ENCODE peak calls at places on chromosomes 13 and 19, in five cellular contexts. One of them, this sample, is unnamed.

GRCh38 chr13:46575321-46575721 is 22.4 kb downstream of the LRCH1 start:
- DNase-seq in body of pancreas: no peak
- DNase-seq in tibial nerve: no peak
- DNase-seq in ovary: no peak
- DNase-seq in heart left ventricle: no peak
- DNase-seq in this sample: no peak

GRCh38 chr13:99993660-99994455 is 12.3 kb downstream of the ZIC2 start:
- DNase-seq in body of pancreas: no peak
- DNase-seq in tibial nerve: no peak
- DNase-seq in heart left ventricle: no peak
- DNase-seq in ovary: no peak
- DNase-seq in this sample: no peak

GRCh38 chr19:30362156-30362754 is 9.9 kb upstream of the ZNF536 start:
- DNase-seq in body of pancreas: no peak
- DNase-seq in heart left ventricle: no peak
- DNase-seq in ovary: no peak
- DNase-seq in tibial nerve: no peak
- DNase-seq in this sample: no peak

GRCh38 chr13:39567569-39567968 is 35.4 kb downstream of the LHFPL6 start:
- DNase-seq in ovary: no peak
- DNase-seq in tibial nerve: no peak
- DNase-seq in heart left ventricle: no peak
- DNase-seq in body of pancreas: no peak
- DNase-seq in this sample: no peak

GRCh38 chr19:10069046-10069445 is 17.1 kb upstream of the SHFL start:
- DNase-seq in body of pancreas: no peak
- DNase-seq in ovary: no peak
- DNase-seq in tibial nerve: no peak
- DNase-seq in heart left ventricle: no peak
- DNase-seq in this sample: peak; percentile 73

GRCh38 chr19:47247308-47247990 is 8.9 kb upstream of the CCDC9 start:
- DNase-seq in body of pancreas: peak; percentile 87
- DNase-seq in ovary: peak; percentile 82
- DNase-seq in heart left ventricle: peak; percentile 73
- DNase-seq in tibial nerve: peak; percentile 79
- DNase-seq in this sample: peak; percentile 79

GRCh38 chr19:21617740-21618339 is 112.4 kb downstream of the ZNF429 start:
- DNase-seq in body of pancreas: no peak
- DNase-seq in ovary: no peak
- DNase-seq in tibial nerve: no peak
- DNase-seq in heart left ventricle: no peak
- DNase-seq in this sample: no peak

GRCh38 chr19:24048261-24048660 is 38.7 kb upstream of the ZNF254 start:
- DNase-seq in tibial nerve: no peak
- DNase-seq in ovary: no peak
- DNase-seq in body of pancreas: no peak
- DNase-seq in heart left ventricle: no peak
- DNase-seq in this sample: no peak

GRCh38 chr19:56114711-56115110 is 6.4 kb downstream of the ZNF787 start:
- DNase-seq in body of pancreas: no peak
- DNase-seq in tibial nerve: no peak
- DNase-seq in ovary: no peak
- DNase-seq in heart left ventricle: no peak
- DNase-seq in this sample: no peak

GRCh38 chr19:16223746-16224145 is 26.0 kb downstream of the AP1M1 start:
- DNase-seq in heart left ventricle: no peak
- DNase-seq in ovary: no peak
- DNase-seq in body of pancreas: no peak
- DNase-seq in tibial nerve: no peak
- DNase-seq in this sample: no peak

GRCh38 chr13:23985846-23986245 is 88.5 kb upstream of the C1QTNF9B start:
- DNase-seq in ovary: no peak
- DNase-seq in tibial nerve: no peak
- DNase-seq in body of pancreas: no peak
- DNase-seq in heart left ventricle: no peak
- DNase-seq in this sample: no peak

GRCh38 chr19:14559916-14560775 is 11.7 kb downstream of the NDUFB7 start:
- DNase-seq in heart left ventricle: peak; percentile 78
- DNase-seq in ovary: no peak
- DNase-seq in tibial nerve: no peak
- DNase-seq in body of pancreas: no peak
- DNase-seq in this sample: no peak
- TF ChIP-seq POLR2A in heart left ventricle: no peak
- TF ChIP-seq POLR2A in ovary: no peak
- TF ChIP-seq POLR2A in tibial nerve: no peak
- TF ChIP-seq POLR2A in body of pancreas: no peak
- TF ChIP-seq POLR2A in this sample: no peak

GRCh38 chr19:49662011-49662410 is 3.6 kb downstream of the IRF3 start:
- DNase-seq in ovary: no peak
- DNase-seq in heart left ventricle: no peak
- DNase-seq in body of pancreas: no peak
- DNase-seq in tibial nerve: no peak
- DNase-seq in this sample: no peak

GRCh38 chr19:49663224-49663623 is 2.4 kb downstream of the IRF3 start:
- DNase-seq in ovary: no peak
- DNase-seq in body of pancreas: no peak
- DNase-seq in tibial nerve: no peak
- DNase-seq in heart left ventricle: peak; percentile 24
- DNase-seq in this sample: no peak

GRCh38 chr19:49666120-49666444 is 349 bp downstream of the BCL2L12 start:
- DNase-seq in ovary: no peak
- DNase-seq in tibial nerve: no peak
- DNase-seq in heart left ventricle: no peak
- DNase-seq in body of pancreas: no peak
- DNase-seq in this sample: no peak

GRCh38 chr19:49665301-49666119 is at the start of the genes BCL2L12 and IRF3:
- DNase-seq in tibial nerve: peak; percentile 98
- DNase-seq in ovary: peak; percentile 99
- DNase-seq in body of pancreas: peak; percentile 99
- DNase-seq in heart left ventricle: peak; percentile 98
- DNase-seq in this sample: peak; percentile 98

GRCh38 chr19:49664171-49665070 is 1.2 kb downstream of the IRF3 start:
- DNase-seq in heart left ventricle: peak; percentile 87
- DNase-seq in tibial nerve: peak; percentile 93
- DNase-seq in body of pancreas: peak; percentile 90
- DNase-seq in ovary: peak; percentile 91
- DNase-seq in this sample: peak; percentile 95
- TF ChIP-seq POLR2A in heart left ventricle: peak; percentile 57
- TF ChIP-seq POLR2A in tibial nerve: peak; percentile 61
- TF ChIP-seq POLR2A in body of pancreas: peak; percentile 75
- TF ChIP-seq POLR2A in ovary: peak; percentile 46
- TF ChIP-seq POLR2A in this sample: peak; percentile 61

GRCh38 chr19:36417752-36418286 is 625 bp downstream of the ZFP82 start:
- DNase-seq in ovary: no peak
- DNase-seq in body of pancreas: no peak
- DNase-seq in tibial nerve: no peak
- DNase-seq in heart left ventricle: no peak
- DNase-seq in this sample: no peak

GRCh38 chr19:36421749-36422481 is 3.5 kb upstream of the ZFP82 start:
- DNase-seq in heart left ventricle: no peak
- DNase-seq in body of pancreas: no peak
- DNase-seq in ovary: no peak
- DNase-seq in tibial nerve: no peak
- DNase-seq in this sample: no peak

GRCh38 chr19:36423925-36424324 is 5.5 kb upstream of the ZFP82 start:
- DNase-seq in ovary: no peak
- DNase-seq in tibial nerve: no peak
- DNase-seq in body of pancreas: no peak
- DNase-seq in heart left ventricle: no peak
- DNase-seq in this sample: no peak

GRCh38 chr19:36420961-36421748 is 2.7 kb upstream of the ZFP82 start:
- DNase-seq in tibial nerve: no peak
- DNase-seq in body of pancreas: no peak
- DNase-seq in heart left ventricle: peak; percentile 35
- DNase-seq in ovary: no peak
- DNase-seq in this sample: no peak

GRCh38 chr19:36418287-36419001 is at the start of gene ZFP82:
- DNase-seq in ovary: peak; percentile 72
- DNase-seq in body of pancreas: peak; percentile 61
- DNase-seq in heart left ventricle: peak; percentile 87
- DNase-seq in tibial nerve: peak; percentile 50
- DNase-seq in this sample: peak; percentile 66
- TF ChIP-seq POLR2A in ovary: no peak
- TF ChIP-seq POLR2A in body of pancreas: peak; percentile 58
- TF ChIP-seq POLR2A in heart left ventricle: peak; percentile 82
- TF ChIP-seq POLR2A in tibial nerve: peak; percentile 20
- TF ChIP-seq POLR2A in this sample: peak; percentile 26

GRCh38 chr19:14138576-14139265 is 2.3 kb upstream of the ASF1B start:
- DNase-seq in heart left ventricle: peak; percentile 67
- DNase-seq in body of pancreas: no peak
- DNase-seq in tibial nerve: no peak
- DNase-seq in ovary: no peak
- DNase-seq in this sample: no peak

GRCh38 chr19:14135355-14135754 is 1.0 kb downstream of the ASF1B start:
- DNase-seq in ovary: no peak
- DNase-seq in heart left ventricle: no peak
- DNase-seq in body of pancreas: no peak
- DNase-seq in tibial nerve: no peak
- DNase-seq in this sample: no peak

GRCh38 chr19:14139944-14140343 is 3.6 kb upstream of the ASF1B start:
- DNase-seq in tibial nerve: no peak
- DNase-seq in body of pancreas: no peak
- DNase-seq in heart left ventricle: peak; percentile 48
- DNase-seq in ovary: no peak
- DNase-seq in this sample: no peak

GRCh38 chr19:14136509-14137281 is at the start of gene ASF1B:
- DNase-seq in tibial nerve: peak; percentile 95
- DNase-seq in body of pancreas: peak; percentile 99
- DNase-seq in ovary: peak; percentile 99
- DNase-seq in heart left ventricle: peak; percentile 100
- DNase-seq in this sample: peak; percentile 99

GRCh38 chr19:14135985-14136508 is 342 bp downstream of the ASF1B start:
- DNase-seq in body of pancreas: no peak
- DNase-seq in tibial nerve: no peak
- DNase-seq in ovary: peak; percentile 39
- DNase-seq in heart left ventricle: no peak
- DNase-seq in this sample: no peak
- TF ChIP-seq POLR2A in body of pancreas: no peak
- TF ChIP-seq POLR2A in tibial nerve: no peak
- TF ChIP-seq POLR2A in ovary: no peak
- TF ChIP-seq POLR2A in heart left ventricle: no peak
- TF ChIP-seq POLR2A in this sample: peak; percentile 38

GRCh38 chr19:18929311-18929710 is 9.8 kb downstream of the DDX49 start:
- DNase-seq in heart left ventricle: no peak
- DNase-seq in body of pancreas: no peak
- DNase-seq in ovary: no peak
- DNase-seq in tibial nerve: no peak
- DNase-seq in this sample: no peak
- TF ChIP-seq POLR2A in heart left ventricle: no peak
- TF ChIP-seq POLR2A in body of pancreas: no peak
- TF ChIP-seq POLR2A in ovary: no peak
- TF ChIP-seq POLR2A in tibial nerve: no peak
- TF ChIP-seq POLR2A in this sample: no peak

GRCh38 chr19:1472227-1473055 is 6.6 kb downstream of the C19orf25 start:
- DNase-seq in ovary: no peak
- DNase-seq in body of pancreas: no peak
- DNase-seq in tibial nerve: no peak
- DNase-seq in heart left ventricle: no peak
- DNase-seq in this sample: peak; percentile 24
- TF ChIP-seq POLR2A in ovary: no peak
- TF ChIP-seq POLR2A in body of pancreas: no peak
- TF ChIP-seq POLR2A in tibial nerve: no peak
- TF ChIP-seq POLR2A in heart left ventricle: no peak
- TF ChIP-seq POLR2A in this sample: no peak

GRCh38 chr19:40797963-40798222 is 1.1 kb upstream of the EGLN2 start:
- DNase-seq in heart left ventricle: no peak
- DNase-seq in ovary: no peak
- DNase-seq in body of pancreas: no peak
- DNase-seq in tibial nerve: no peak
- DNase-seq in this sample: no peak

GRCh38 chr19:40798997-40799557 is at the start of gene EGLN2:
- DNase-seq in heart left ventricle: no peak
- DNase-seq in tibial nerve: no peak
- DNase-seq in ovary: no peak
- DNase-seq in body of pancreas: no peak
- DNase-seq in this sample: no peak

GRCh38 chr19:40799558-40800338 is 757 bp downstream of the EGLN2 start:
- DNase-seq in body of pancreas: no peak
- DNase-seq in tibial nerve: no peak
- DNase-seq in ovary: peak; percentile 72
- DNase-seq in heart left ventricle: peak; percentile 83
- DNase-seq in this sample: peak; percentile 75

GRCh38 chr19:40797166-40797962 is 1.6 kb upstream of the EGLN2 start:
- DNase-seq in body of pancreas: no peak
- DNase-seq in tibial nerve: no peak
- DNase-seq in heart left ventricle: no peak
- DNase-seq in ovary: no peak
- DNase-seq in this sample: no peak

GRCh38 chr19:40798223-40798996 is 581 bp upstream of the EGLN2 start:
- DNase-seq in ovary: peak; percentile 100
- DNase-seq in heart left ventricle: peak; percentile 100
- DNase-seq in body of pancreas: peak; percentile 100
- DNase-seq in tibial nerve: peak; percentile 100
- DNase-seq in this sample: peak; percentile 100
- TF ChIP-seq POLR2A in ovary: peak; percentile 71
- TF ChIP-seq POLR2A in heart left ventricle: peak; percentile 55
- TF ChIP-seq POLR2A in body of pancreas: peak; percentile 63
- TF ChIP-seq POLR2A in tibial nerve: peak; percentile 48
- TF ChIP-seq POLR2A in this sample: peak; percentile 67